ENCODE peak calls at places on chromosomes 4 and X, in seven cellular contexts. R, A, J, U, V, D and H are unnamed samples.

GRCh38 chrX:38426785-38427184 is 74.4 kb downstream of the OTC start:
- DNase-seq in R (no peak), A (no peak), J (no peak), U (no peak), V (peak; percentile 15), D (no peak), H (no peak)

GRCh38 chrX:112642349-112642748 is 37.4 kb downstream of the LHFPL1 start:
- DNase-seq in R (peak; percentile 31), A (peak; percentile 75), J (peak; percentile 1), U (peak; percentile 21), V (peak; percentile 57), D (peak; percentile 88), H (no peak)

GRCh38 chr4:112830753-112831386 is 193.9 kb downstream of the LARP7 start:
- DNase-seq in R (no peak), A (no peak), J (no peak), U (no peak), V (no peak), D (no peak), H (no peak)

GRCh38 chr4:151824647-151825046 is 63.8 kb upstream of the GATB start:
- DNase-seq in R (no peak), A (no peak), J (no peak), U (no peak), V (no peak), D (no peak), H (no peak)

GRCh38 chr4:24042094-24042493 is 152.2 kb upstream of the PPARGC1A start:
- DNase-seq in R (no peak), A (peak; percentile 97), J (no peak), U (no peak), V (peak; percentile 82), D (no peak), H (no peak)

GRCh38 chr4:75679876-75680575 is 6.8 kb upstream of the G3BP2 start:
- DNase-seq in R (no peak), A (no peak), J (no peak), U (no peak), V (no peak), D (no peak), H (no peak)

GRCh38 chrX:64977830-64978229 is 1.6 kb upstream of the ZC4H2 start:
- DNase-seq in R (no peak), A (peak; percentile 28), J (no peak), U (no peak), V (no peak), D (no peak), H (no peak)

GRCh38 chr4:26273308-26273980 is 47.4 kb upstream of the RBPJ start:
- DNase-seq in R (peak; percentile 50), A (no peak), J (no peak), U (no peak), V (no peak), D (peak; percentile 75), H (peak; percentile 70)

GRCh38 chrX:150929058-150929457 is 30.6 kb upstream of the CD99L2 start:
- DNase-seq in R (no peak), A (no peak), J (no peak), U (no peak), V (no peak), D (no peak), H (no peak)

GRCh38 chrX:104270916-104271512 is 16.3 kb upstream of the ESX1 start:
- DNase-seq in R (no peak), A (peak; percentile 22), J (no peak), U (peak; percentile 50), V (peak; percentile 46), D (peak; percentile 86), H (no peak)

GRCh38 chr4:38669233-38669632 is 5.2 kb downstream of the KLF3 start:
- DNase-seq in R (no peak), A (no peak), J (no peak), U (no peak), V (peak; percentile 53), D (peak; percentile 24), H (no peak)

GRCh38 chr4:88177981-88178632 is 19.7 kb upstream of the ABCG2 start:
- DNase-seq in R (peak; percentile 61), A (peak; percentile 85), J (no peak), U (peak; percentile 34), V (peak; percentile 76), D (peak; percentile 94), H (peak; percentile 64)

GRCh38 chr4:124279741-124280140 is 432.8 kb downstream of the ANKRD50 start:
- DNase-seq in R (no peak), A (no peak), J (no peak), U (no peak), V (no peak), D (no peak), H (no peak)

GRCh38 chr4:106584590-106584989 is 216.0 kb upstream of the GIMD1 start:
- DNase-seq in R (no peak), A (peak; percentile 6), J (no peak), U (no peak), V (peak; percentile 12), D (no peak), H (no peak)

GRCh38 chr4:184400375-184400870 is 73.9 kb downstream of the IRF2 start:
- DNase-seq in R (no peak), A (peak; percentile 97), J (no peak), U (no peak), V (peak; percentile 93), D (no peak), H (peak; percentile 71)
- H3K27ac ChIP-seq in R (no peak overlapping the region), A (peak overlapping the region; percentile 86), J (no peak overlapping the region), U (no peak overlapping the region), V (no peak overlapping the region), D (no peak overlapping the region), H (no peak overlapping the region)

GRCh38 chrX:11264925-11265324 is 28.3 kb upstream of the AMELX start:
- DNase-seq in R (no peak), A (no peak), J (no peak), U (no peak), V (no peak), D (no peak), H (no peak)
- H3K27ac ChIP-seq in R (no peak overlapping the region), A (no peak overlapping the region), J (no peak overlapping the region), U (no peak overlapping the region), V (no peak overlapping the region), D (no peak overlapping the region), H (no peak overlapping the region)

GRCh38 chr4:22512306-22512705 is 3.6 kb downstream of the ADGRA3 start:
- DNase-seq in R (no peak), A (peak; percentile 52), J (no peak), U (no peak), V (no peak), D (no peak), H (no peak)

GRCh38 chr4:22515145-22515887 is 550 bp downstream of the ADGRA3 start:
- DNase-seq in R (peak; percentile 52), A (peak; percentile 64), J (no peak), U (no peak), V (peak; percentile 83), D (peak; percentile 88), H (peak; percentile 70)

GRCh38 chr4:22514431-22514830 is 1.4 kb downstream of the ADGRA3 start:
- DNase-seq in R (no peak), A (peak; percentile 43), J (no peak), U (no peak), V (no peak), D (no peak), H (no peak)

GRCh38 chr4:22514001-22514400 is 1.9 kb downstream of the ADGRA3 start:
- DNase-seq in R (no peak), A (peak; percentile 91), J (no peak), U (no peak), V (peak; percentile 36), D (no peak), H (no peak)

DNA sequence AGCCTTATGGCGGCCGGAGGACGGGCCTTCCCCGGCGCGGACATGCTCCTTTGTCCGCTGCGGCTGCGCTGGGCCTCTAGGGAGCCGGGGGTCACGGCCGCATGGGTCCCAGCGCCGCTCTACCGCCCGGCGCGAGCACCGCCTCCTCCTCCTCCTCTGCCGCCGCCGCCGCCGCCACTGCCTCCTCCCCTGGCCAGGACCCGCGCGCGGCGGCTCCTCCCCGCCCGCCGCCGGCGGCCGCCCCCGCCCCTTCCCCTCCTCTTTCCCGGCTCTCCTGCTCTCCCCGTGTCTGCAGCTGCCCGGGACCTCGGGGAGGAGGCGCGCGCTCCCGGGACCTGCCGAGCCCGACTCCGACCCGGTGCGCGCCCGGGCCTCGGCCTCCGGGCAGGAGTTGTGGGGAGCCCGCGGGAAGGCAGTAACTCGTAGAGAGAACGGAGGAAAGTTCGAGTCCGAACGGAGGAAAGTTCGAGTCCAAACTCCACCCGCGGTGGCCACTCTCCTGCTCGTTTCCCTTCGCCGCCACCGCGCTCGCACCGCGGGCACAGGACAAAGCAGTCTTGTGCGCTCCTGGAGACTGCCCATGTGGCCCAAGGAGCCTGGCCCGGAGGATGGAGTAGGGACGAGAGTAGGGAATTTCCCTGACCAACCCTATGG is at the start of gene ADGRA3:
- DNase-seq in R (peak; percentile 72), A (peak; percentile 51), J (no peak), U (no peak), V (peak; percentile 84), D (peak; percentile 92), H (peak; percentile 91)
- H3K27ac ChIP-seq in R (peak within 1 kb of the TSS; percentile 86), A (peak within 1 kb of the TSS; percentile 58), J (no peak within 1 kb of the TSS), U (peak within 1 kb of the TSS; percentile 87), V (peak within 1 kb of the TSS; percentile 86), D (peak within 1 kb of the TSS; percentile 90), H (peak within 1 kb of the TSS; percentile 41)

DNA sequence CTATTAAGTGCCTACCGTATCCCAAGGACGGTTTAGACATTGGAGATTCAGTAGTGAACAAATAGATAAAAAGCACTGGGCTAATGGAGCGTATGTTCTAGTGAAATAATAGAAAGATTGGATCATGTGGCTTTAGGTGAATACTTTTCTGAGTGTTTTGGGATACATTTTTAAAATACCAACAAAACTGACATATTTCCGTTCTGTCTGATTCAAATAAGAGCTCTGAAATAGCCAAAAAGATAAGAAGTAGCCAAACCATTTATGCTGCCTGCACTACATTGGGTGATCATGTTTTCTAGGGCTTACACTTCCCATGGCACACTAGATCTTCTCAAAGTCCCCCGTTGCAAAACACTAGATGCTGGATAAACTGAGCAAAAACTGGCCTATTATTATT is 14.2 kb downstream of the IGFBP7 start:
- DNase-seq in R (no peak), A (no peak), J (no peak), U (no peak), V (peak; percentile 83), D (no peak), H (no peak)
- H3K27ac ChIP-seq in R (peak overlapping the region; percentile 55), A (no peak overlapping the region), J (no peak overlapping the region), U (no peak overlapping the region), V (no peak overlapping the region), D (no peak overlapping the region), H (peak overlapping the region; percentile 58)

DNA sequence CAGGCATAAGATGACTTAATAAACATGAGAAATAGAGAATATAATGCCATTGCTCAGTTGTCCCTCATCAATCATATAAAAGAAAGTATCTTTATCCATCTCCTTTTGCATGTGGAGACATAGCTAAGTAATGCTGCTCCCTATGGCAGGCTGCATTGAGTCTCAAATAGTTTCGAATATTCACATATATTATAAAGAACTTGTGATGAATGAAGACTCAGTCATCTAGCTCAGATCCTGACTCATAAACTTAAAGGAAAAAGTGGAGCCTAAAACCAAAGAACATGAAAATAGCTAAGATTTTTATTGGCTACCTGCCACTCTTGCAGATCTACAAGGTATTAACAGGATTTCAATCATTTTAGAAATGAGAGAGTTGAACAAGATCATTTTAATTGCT is 11.7 kb upstream of the TLL1 start:
- DNase-seq in R (no peak), A (no peak), J (no peak), U (no peak), V (no peak), D (no peak), H (no peak)
- H3K27ac ChIP-seq in R (no peak overlapping the region), A (no peak overlapping the region), J (no peak overlapping the region), U (no peak overlapping the region), V (no peak overlapping the region), D (no peak overlapping the region), H (no peak overlapping the region)

GRCh38 chr4:94459462-94460161 is 7.9 kb downstream of the PDLIM5 start:
- DNase-seq in R (no peak), A (no peak), J (no peak), U (no peak), V (no peak), D (no peak), H (no peak)
- H3K27ac ChIP-seq in R (peak overlapping the region; percentile 87), A (no peak overlapping the region), J (no peak overlapping the region), U (no peak overlapping the region), V (peak overlapping the region; percentile 93), D (no peak overlapping the region), H (peak overlapping the region; percentile 93)